ENCODE peak calls at places on chromosomes 7 and 10, in eight cellular contexts. One of them, this sample, is unnamed.

GRCh38 chr10:86364551-86365345 is 1.8 kb downstream of the GRID1 start:
- DNase-seq in BE2C: peak
- DNase-seq in tibial nerve: no peak
- DNase-seq in epithelial cell of esophagus: no peak
- DNase-seq in GM12864: no peak
- DNase-seq in A549: no peak
- DNase-seq in transverse colon: no peak
- DNase-seq in cardiac muscle cell: peak
- DNase-seq in this sample: no peak

GRCh38 chr7:140654661-140655060 is 14.0 kb upstream of the DENND2A start:
- DNase-seq in BE2C: no peak
- DNase-seq in tibial nerve: no peak
- DNase-seq in epithelial cell of esophagus: no peak
- DNase-seq in GM12864: no peak
- DNase-seq in A549: no peak
- DNase-seq in transverse colon: no peak
- DNase-seq in cardiac muscle cell: no peak
- DNase-seq in this sample: no peak

GRCh38 chr10:103648231-103648950 is 154.9 kb downstream of the NEURL1 start:
- DNase-seq in BE2C: no peak
- DNase-seq in tibial nerve: no peak
- DNase-seq in epithelial cell of esophagus: no peak
- DNase-seq in GM12864: no peak
- DNase-seq in A549: no peak
- DNase-seq in transverse colon: no peak
- DNase-seq in cardiac muscle cell: peak
- DNase-seq in this sample: peak

GRCh38 chr7:88243345-88243909 is 23.6 kb upstream of the SRI start:
- DNase-seq in BE2C: no peak
- DNase-seq in tibial nerve: peak
- DNase-seq in epithelial cell of esophagus: peak
- DNase-seq in GM12864: no peak
- DNase-seq in A549: peak
- DNase-seq in transverse colon: no peak
- DNase-seq in cardiac muscle cell: peak
- DNase-seq in this sample: peak

GRCh38 chr7:22731781-22732180 is 4.8 kb downstream of the IL6 start:
- DNase-seq in BE2C: no peak
- DNase-seq in tibial nerve: no peak
- DNase-seq in epithelial cell of esophagus: no peak
- DNase-seq in GM12864: no peak
- DNase-seq in A549: no peak
- DNase-seq in transverse colon: no peak
- DNase-seq in cardiac muscle cell: peak
- DNase-seq in this sample: no peak

GRCh38 chr7:141649865-141650499 is 52.0 kb downstream of the DENND11 start:
- DNase-seq in BE2C: peak
- DNase-seq in tibial nerve: peak
- DNase-seq in epithelial cell of esophagus: peak
- DNase-seq in GM12864: peak
- DNase-seq in A549: peak
- DNase-seq in transverse colon: peak
- DNase-seq in cardiac muscle cell: peak
- DNase-seq in this sample: peak

GRCh38 chr10:59754951-59755350 is 1.7 kb upstream of the MRLN start:
- DNase-seq in BE2C: no peak
- DNase-seq in tibial nerve: no peak
- DNase-seq in epithelial cell of esophagus: no peak
- DNase-seq in GM12864: no peak
- DNase-seq in A549: no peak
- DNase-seq in transverse colon: no peak
- DNase-seq in cardiac muscle cell: no peak
- DNase-seq in this sample: no peak

GRCh38 chr10:122373713-122374112 is 795 bp upstream of the PLEKHA1 start:
- DNase-seq in BE2C: no peak
- DNase-seq in tibial nerve: no peak
- DNase-seq in epithelial cell of esophagus: peak
- DNase-seq in GM12864: no peak
- DNase-seq in A549: peak
- DNase-seq in transverse colon: peak
- DNase-seq in cardiac muscle cell: peak
- DNase-seq in this sample: peak

GRCh38 chr10:80186364-80187012 is 18.8 kb downstream of the ANXA11 start:
- DNase-seq in BE2C: peak
- DNase-seq in tibial nerve: no peak
- DNase-seq in epithelial cell of esophagus: no peak
- DNase-seq in GM12864: no peak
- DNase-seq in A549: no peak
- DNase-seq in transverse colon: no peak
- DNase-seq in cardiac muscle cell: no peak
- DNase-seq in this sample: peak

GRCh38 chr7:85423209-85423895 is 236.5 kb upstream of the SEMA3D start:
- DNase-seq in BE2C: no peak
- DNase-seq in tibial nerve: no peak
- DNase-seq in epithelial cell of esophagus: no peak
- DNase-seq in GM12864: no peak
- DNase-seq in A549: no peak
- DNase-seq in transverse colon: no peak
- DNase-seq in cardiac muscle cell: no peak
- DNase-seq in this sample: no peak

GRCh38 chr7:5699467-5699866 is 82.0 kb downstream of the RNF216 start:
- DNase-seq in BE2C: peak
- DNase-seq in tibial nerve: no peak
- DNase-seq in epithelial cell of esophagus: no peak
- DNase-seq in GM12864: no peak
- DNase-seq in A549: no peak
- DNase-seq in transverse colon: no peak
- DNase-seq in cardiac muscle cell: no peak
- DNase-seq in this sample: peak

GRCh38 chr7:35519971-35520809 is 174.7 kb downstream of the HERPUD2 start:
- DNase-seq in BE2C: peak
- DNase-seq in tibial nerve: peak
- DNase-seq in epithelial cell of esophagus: peak
- DNase-seq in GM12864: peak
- DNase-seq in A549: peak
- DNase-seq in transverse colon: peak
- DNase-seq in cardiac muscle cell: peak
- DNase-seq in this sample: peak

GRCh38 chr10:117541909-117542705 is 439 bp upstream of the EMX2 start:
- DNase-seq in BE2C: peak
- DNase-seq in tibial nerve: no peak
- DNase-seq in epithelial cell of esophagus: peak
- DNase-seq in GM12864: no peak
- DNase-seq in A549: peak
- DNase-seq in transverse colon: no peak
- DNase-seq in cardiac muscle cell: peak
- DNase-seq in this sample: peak

GRCh38 chr10:113268186-113268585 is 284.7 kb upstream of the HABP2 start:
- DNase-seq in BE2C: no peak
- DNase-seq in tibial nerve: no peak
- DNase-seq in epithelial cell of esophagus: no peak
- DNase-seq in GM12864: no peak
- DNase-seq in A549: no peak
- DNase-seq in transverse colon: no peak
- DNase-seq in cardiac muscle cell: no peak
- DNase-seq in this sample: no peak

GRCh38 chr10:89069589-89069988 is 79.0 kb downstream of the FAS start:
- DNase-seq in BE2C: no peak
- DNase-seq in tibial nerve: no peak
- DNase-seq in epithelial cell of esophagus: no peak
- DNase-seq in GM12864: no peak
- DNase-seq in A549: no peak
- DNase-seq in transverse colon: no peak
- DNase-seq in cardiac muscle cell: no peak
- DNase-seq in this sample: peak

DNA sequence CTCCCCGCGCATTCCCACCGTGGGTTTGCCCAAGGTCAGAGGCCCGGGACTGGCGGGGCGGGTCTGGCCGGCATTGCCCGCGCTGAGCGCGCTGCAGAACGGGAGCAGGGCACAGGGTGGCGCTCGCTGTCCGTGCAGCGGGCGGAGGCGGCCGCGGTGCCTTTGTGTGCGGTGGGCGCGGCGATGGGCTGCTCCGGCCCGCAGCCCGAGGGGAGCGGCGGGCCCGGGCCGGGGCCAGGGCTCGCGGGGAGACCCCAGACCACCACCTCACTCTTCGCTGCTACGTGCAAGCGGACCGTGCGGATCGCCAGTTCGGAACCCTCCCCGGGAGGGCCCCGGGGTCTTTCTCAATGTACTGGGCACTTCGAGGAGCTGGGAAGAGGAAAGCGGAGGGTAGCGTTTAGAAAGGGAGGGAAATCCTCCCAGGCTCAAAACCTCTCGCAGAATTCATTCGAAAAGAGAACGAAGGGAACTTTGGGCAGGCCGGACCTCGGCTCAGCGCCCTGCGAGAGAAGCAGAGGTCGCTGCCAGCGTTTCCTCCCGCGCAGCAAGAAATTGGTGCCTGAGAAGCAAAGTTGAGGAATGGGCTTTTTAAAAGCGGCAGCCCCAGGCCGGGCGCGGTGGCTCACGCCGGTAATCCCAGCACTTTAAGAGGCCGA is 8.5 kb downstream of the SP8 start:
- DNase-seq in BE2C: peak
- DNase-seq in tibial nerve: no peak
- DNase-seq in epithelial cell of esophagus: peak
- DNase-seq in GM12864: no peak
- DNase-seq in A549: peak
- DNase-seq in transverse colon: peak
- DNase-seq in cardiac muscle cell: peak
- DNase-seq in this sample: peak
- TF ChIP-seq CTCF in BE2C: peak
- TF ChIP-seq CTCF in tibial nerve: peak
- TF ChIP-seq CTCF in epithelial cell of esophagus: peak
- TF ChIP-seq CTCF in GM12864: peak
- TF ChIP-seq CTCF in A549: peak
- TF ChIP-seq CTCF in transverse colon: peak
- TF ChIP-seq CTCF in cardiac muscle cell: peak
- TF ChIP-seq CTCF in this sample: peak

DNA sequence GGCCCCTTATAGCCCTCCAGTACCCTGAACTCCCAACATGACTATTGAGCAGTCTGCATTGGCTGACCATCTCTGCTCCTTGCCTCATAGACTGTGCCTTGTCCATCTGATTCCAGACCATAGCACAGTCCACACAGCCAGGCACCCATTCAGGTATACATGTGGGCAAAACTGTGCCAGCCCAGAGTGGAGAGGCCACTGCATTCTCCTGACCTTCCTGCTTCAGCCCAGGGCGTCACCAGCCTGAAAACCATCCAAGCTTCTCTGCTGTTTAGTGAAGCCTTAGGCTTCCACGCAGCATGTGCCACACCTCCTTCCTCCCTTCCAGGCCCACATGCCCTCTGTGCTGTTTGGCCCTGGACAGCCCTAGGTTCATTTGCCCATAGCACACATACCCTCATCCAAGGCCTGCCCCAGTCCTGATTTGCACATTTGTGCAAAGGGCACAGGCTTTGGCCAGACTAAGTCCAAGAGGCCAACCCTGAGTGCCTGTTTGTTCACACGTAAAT is 10.5 kb downstream of the DDX56 start:
- DNase-seq in BE2C: no peak
- DNase-seq in tibial nerve: no peak
- DNase-seq in epithelial cell of esophagus: no peak
- DNase-seq in GM12864: no peak
- DNase-seq in A549: no peak
- DNase-seq in transverse colon: no peak
- DNase-seq in cardiac muscle cell: no peak
- DNase-seq in this sample: no peak
- TF ChIP-seq CTCF in BE2C: no peak
- TF ChIP-seq CTCF in tibial nerve: no peak
- TF ChIP-seq CTCF in epithelial cell of esophagus: no peak
- TF ChIP-seq CTCF in GM12864: no peak
- TF ChIP-seq CTCF in A549: no peak
- TF ChIP-seq CTCF in transverse colon: no peak
- TF ChIP-seq CTCF in cardiac muscle cell: no peak
- TF ChIP-seq CTCF in this sample: no peak

DNA sequence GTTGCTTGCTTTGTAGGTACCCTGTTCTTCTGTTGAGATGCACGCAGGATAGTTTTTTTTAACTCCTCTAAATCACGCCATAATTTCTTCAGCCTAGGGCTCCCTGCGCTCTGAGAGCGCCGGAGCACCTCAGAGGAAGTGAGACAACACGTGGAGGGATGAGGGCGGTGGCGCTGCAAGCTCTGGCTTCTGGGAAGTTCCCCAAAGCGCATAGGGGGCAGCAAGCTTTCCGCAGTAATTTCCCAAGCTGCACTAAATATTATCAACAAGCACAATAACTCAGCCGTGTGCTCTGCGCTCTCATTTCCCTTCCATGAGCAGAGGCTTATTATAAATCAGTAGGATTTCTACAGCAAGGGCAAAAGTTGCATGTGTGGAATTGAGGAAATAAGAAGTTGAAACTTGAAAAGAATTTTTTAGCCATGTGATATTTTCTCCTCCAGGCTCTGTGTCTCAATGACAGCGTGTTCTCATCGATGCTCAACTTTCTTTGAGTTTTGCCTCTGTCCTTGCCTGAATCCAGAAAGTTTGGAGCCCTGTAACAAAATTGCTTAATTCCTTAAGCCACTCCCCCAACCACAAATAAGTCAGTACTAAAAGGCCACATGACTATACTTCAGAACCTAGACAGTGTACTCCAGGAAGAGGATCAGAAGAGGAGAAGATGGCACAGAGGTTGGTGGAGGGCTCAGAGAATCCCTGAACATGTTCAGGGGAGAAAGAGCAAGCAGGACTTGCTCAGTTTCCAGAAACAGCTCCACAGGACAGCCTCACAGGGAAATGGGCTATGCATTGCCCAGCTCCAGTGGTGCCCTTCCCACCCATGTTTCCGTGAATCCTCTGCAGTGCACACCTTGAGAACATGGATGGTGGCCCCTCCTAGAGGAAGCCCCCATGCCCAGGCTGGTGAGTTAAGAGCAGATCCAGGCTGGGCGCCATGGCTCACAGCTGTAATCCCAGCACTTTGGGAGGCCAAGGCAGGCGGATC is 221.5 kb upstream of the GHITM start:
- DNase-seq in BE2C: peak
- DNase-seq in tibial nerve: no peak
- DNase-seq in epithelial cell of esophagus: peak
- DNase-seq in GM12864: peak
- DNase-seq in A549: peak
- DNase-seq in transverse colon: peak
- DNase-seq in cardiac muscle cell: peak
- DNase-seq in this sample: peak
- TF ChIP-seq CTCF in BE2C: peak
- TF ChIP-seq CTCF in tibial nerve: no peak
- TF ChIP-seq CTCF in epithelial cell of esophagus: peak
- TF ChIP-seq CTCF in GM12864: peak
- TF ChIP-seq CTCF in A549: no peak
- TF ChIP-seq CTCF in transverse colon: no peak
- TF ChIP-seq CTCF in cardiac muscle cell: peak
- TF ChIP-seq CTCF in this sample: no peak

DNA sequence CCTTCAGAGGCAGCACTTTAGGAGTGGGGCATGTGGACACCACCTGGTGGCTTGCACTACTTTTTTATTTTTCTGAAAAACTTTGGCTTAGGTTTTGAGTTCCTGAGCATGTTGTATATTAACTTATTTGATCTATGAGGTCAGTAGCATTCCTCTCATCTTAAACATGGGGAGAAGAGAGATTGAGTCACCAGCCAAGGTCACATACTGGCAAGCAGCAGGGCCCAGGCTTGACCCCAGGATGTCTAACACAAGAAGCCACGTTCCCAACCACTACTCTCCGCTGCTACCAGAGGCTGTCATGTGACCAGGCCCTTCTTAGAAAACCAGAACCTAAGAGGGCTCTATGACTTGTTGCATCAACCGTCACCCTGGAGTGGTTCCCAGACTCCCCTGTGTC is 210.3 kb upstream of the GPR26 start:
- DNase-seq in BE2C: no peak
- DNase-seq in tibial nerve: no peak
- DNase-seq in epithelial cell of esophagus: no peak
- DNase-seq in GM12864: no peak
- DNase-seq in A549: peak
- DNase-seq in transverse colon: no peak
- DNase-seq in cardiac muscle cell: no peak
- DNase-seq in this sample: no peak
- TF ChIP-seq CTCF in BE2C: no peak
- TF ChIP-seq CTCF in tibial nerve: no peak
- TF ChIP-seq CTCF in epithelial cell of esophagus: no peak
- TF ChIP-seq CTCF in GM12864: no peak
- TF ChIP-seq CTCF in A549: no peak
- TF ChIP-seq CTCF in transverse colon: no peak
- TF ChIP-seq CTCF in cardiac muscle cell: no peak
- TF ChIP-seq CTCF in this sample: no peak

This sample was measured in testis.